ENCODE peak calls at places on chromosomes 13 and 19, in eight cellular contexts. One of them, this sample, is unnamed.

GRCh38 chr19:4518345-4519171 is at the start of gene PLIN4:
- DNase-seq in upper lobe of right lung: no peak
- DNase-seq in prostate gland: peak
- DNase-seq in MCF 10A: peak
- DNase-seq in thoracic aorta: no peak
- DNase-seq in A549: no peak
- DNase-seq in colonic mucosa: no peak
- DNase-seq in progenitor cell of endocrine pancreas: no peak
- DNase-seq in this sample: no peak

GRCh38 chr13:37716395-37716794 is 117.8 kb upstream of the POSTN start:
- DNase-seq in prostate gland: no peak
- DNase-seq in A549: no peak
- DNase-seq in thoracic aorta: no peak
- DNase-seq in colonic mucosa: no peak
- DNase-seq in progenitor cell of endocrine pancreas: no peak
- DNase-seq in upper lobe of right lung: no peak
- DNase-seq in MCF 10A: no peak
- DNase-seq in this sample: no peak

GRCh38 chr13:73870036-73870741 is 264.0 kb downstream of the KLF12 start:
- DNase-seq in thoracic aorta: no peak
- DNase-seq in prostate gland: no peak
- DNase-seq in colonic mucosa: peak
- DNase-seq in MCF 10A: peak
- DNase-seq in progenitor cell of endocrine pancreas: no peak
- DNase-seq in A549: no peak
- DNase-seq in upper lobe of right lung: no peak
- DNase-seq in this sample: no peak

GRCh38 chr13:38566526-38566925 is 120.4 kb upstream of the FREM2 start:
- DNase-seq in colonic mucosa: no peak
- DNase-seq in thoracic aorta: no peak
- DNase-seq in upper lobe of right lung: no peak
- DNase-seq in A549: no peak
- DNase-seq in prostate gland: no peak
- DNase-seq in progenitor cell of endocrine pancreas: no peak
- DNase-seq in MCF 10A: no peak
- DNase-seq in this sample: no peak

GRCh38 chr19:53772943-53773342 is 51.2 kb downstream of the NLRP12 start:
- DNase-seq in colonic mucosa: peak
- DNase-seq in MCF 10A: peak
- DNase-seq in upper lobe of right lung: no peak
- DNase-seq in prostate gland: peak
- DNase-seq in thoracic aorta: peak
- DNase-seq in A549: peak
- DNase-seq in progenitor cell of endocrine pancreas: peak
- DNase-seq in this sample: no peak

GRCh38 chr13:113489549-113490495 is 689 bp downstream of the DCUN1D2 start:
- DNase-seq in colonic mucosa: peak
- DNase-seq in prostate gland: no peak
- DNase-seq in A549: peak
- DNase-seq in progenitor cell of endocrine pancreas: no peak
- DNase-seq in thoracic aorta: no peak
- DNase-seq in MCF 10A: peak
- DNase-seq in upper lobe of right lung: no peak
- DNase-seq in this sample: peak

GRCh38 chr19:13153627-13154240 is 3.5 kb downstream of the IER2 start:
- DNase-seq in upper lobe of right lung: no peak
- DNase-seq in A549: no peak
- DNase-seq in prostate gland: no peak
- DNase-seq in progenitor cell of endocrine pancreas: peak
- DNase-seq in MCF 10A: peak
- DNase-seq in thoracic aorta: no peak
- DNase-seq in colonic mucosa: peak
- DNase-seq in this sample: no peak

GRCh38 chr13:44303681-44304432 is 69.8 kb upstream of the SERP2 start:
- DNase-seq in upper lobe of right lung: no peak
- DNase-seq in thoracic aorta: no peak
- DNase-seq in MCF 10A: no peak
- DNase-seq in prostate gland: no peak
- DNase-seq in A549: no peak
- DNase-seq in progenitor cell of endocrine pancreas: no peak
- DNase-seq in colonic mucosa: no peak
- DNase-seq in this sample: no peak

GRCh38 chr19:18194554-18195238 is 1.7 kb downstream of the MPV17L2 start:
- DNase-seq in colonic mucosa: peak
- DNase-seq in prostate gland: no peak
- DNase-seq in progenitor cell of endocrine pancreas: no peak
- DNase-seq in A549: no peak
- DNase-seq in thoracic aorta: no peak
- DNase-seq in MCF 10A: peak
- DNase-seq in upper lobe of right lung: peak
- DNase-seq in this sample: no peak

GRCh38 chr13:42066542-42066941 is 18.1 kb downstream of the DGKH start:
- DNase-seq in colonic mucosa: no peak
- DNase-seq in progenitor cell of endocrine pancreas: no peak
- DNase-seq in thoracic aorta: no peak
- DNase-seq in MCF 10A: no peak
- DNase-seq in upper lobe of right lung: no peak
- DNase-seq in A549: no peak
- DNase-seq in prostate gland: no peak
- DNase-seq in this sample: no peak

GRCh38 chr13:30907167-30907761 is 1.2 kb downstream of the MEDAG start:
- DNase-seq in thoracic aorta: no peak
- DNase-seq in progenitor cell of endocrine pancreas: no peak
- DNase-seq in prostate gland: no peak
- DNase-seq in colonic mucosa: no peak
- DNase-seq in upper lobe of right lung: no peak
- DNase-seq in A549: no peak
- DNase-seq in MCF 10A: no peak
- DNase-seq in this sample: no peak

GRCh38 chr19:55686311-55687050 is 11.5 kb downstream of the EPN1 start:
- DNase-seq in A549: no peak
- DNase-seq in progenitor cell of endocrine pancreas: no peak
- DNase-seq in prostate gland: no peak
- DNase-seq in thoracic aorta: no peak
- DNase-seq in colonic mucosa: no peak
- DNase-seq in MCF 10A: no peak
- DNase-seq in upper lobe of right lung: no peak
- DNase-seq in this sample: no peak

GRCh38 chr19:1521636-1522035 is 2.2 kb upstream of the PLK5 start:
- DNase-seq in colonic mucosa: no peak
- DNase-seq in thoracic aorta: no peak
- DNase-seq in upper lobe of right lung: no peak
- DNase-seq in progenitor cell of endocrine pancreas: no peak
- DNase-seq in prostate gland: no peak
- DNase-seq in MCF 10A: no peak
- DNase-seq in A549: no peak
- DNase-seq in this sample: no peak

DNA sequence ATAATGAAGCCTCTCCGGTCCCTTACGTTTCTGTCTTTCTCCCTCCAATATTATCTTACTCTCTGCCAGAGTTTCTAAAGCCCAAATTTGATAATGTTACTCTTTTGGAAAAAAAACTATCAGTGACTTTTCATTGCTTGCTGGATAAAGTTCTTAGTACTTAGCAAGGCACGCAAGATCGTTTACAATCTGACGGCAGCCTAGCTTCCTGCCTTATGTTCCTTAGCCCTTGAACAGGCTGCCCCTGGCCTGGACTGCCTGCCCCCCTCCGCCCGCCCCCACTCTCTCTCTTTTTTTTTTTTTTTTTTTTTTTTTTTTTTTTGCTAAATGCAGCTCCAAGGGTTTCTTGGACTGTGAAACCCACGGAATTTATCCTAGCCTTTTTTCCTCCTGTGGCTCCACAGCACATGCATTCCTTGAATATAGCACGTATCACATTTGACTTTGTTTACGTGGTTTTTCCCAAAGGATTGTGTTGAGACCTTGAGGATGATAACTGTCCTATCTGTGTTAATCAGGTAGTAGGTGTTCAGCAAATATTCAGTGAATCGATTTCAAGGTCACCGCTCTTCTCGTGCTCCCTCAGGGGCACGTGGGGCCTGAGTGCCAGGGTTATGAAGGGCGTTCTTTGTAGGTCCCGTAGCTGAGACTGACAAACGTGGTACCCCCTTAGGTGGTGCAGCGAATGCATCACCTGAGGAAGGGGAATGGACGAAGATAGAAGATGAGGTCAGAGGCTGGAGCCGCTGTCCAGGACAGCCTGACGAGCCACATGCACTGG is 130.9 kb upstream of the RNF113B start:
- DNase-seq in progenitor cell of endocrine pancreas: no peak
- DNase-seq in colonic mucosa: no peak
- DNase-seq in prostate gland: no peak
- DNase-seq in A549: no peak
- DNase-seq in MCF 10A: no peak
- DNase-seq in upper lobe of right lung: no peak
- DNase-seq in thoracic aorta: no peak
- DNase-seq in this sample: no peak
- TF ChIP-seq CTCF in progenitor cell of endocrine pancreas: no peak
- TF ChIP-seq CTCF in colonic mucosa: no peak
- TF ChIP-seq CTCF in prostate gland: no peak
- TF ChIP-seq CTCF in A549: no peak
- TF ChIP-seq CTCF in MCF 10A: no peak
- TF ChIP-seq CTCF in upper lobe of right lung: no peak
- TF ChIP-seq CTCF in thoracic aorta: no peak
- TF ChIP-seq CTCF in this sample: no peak

DNA sequence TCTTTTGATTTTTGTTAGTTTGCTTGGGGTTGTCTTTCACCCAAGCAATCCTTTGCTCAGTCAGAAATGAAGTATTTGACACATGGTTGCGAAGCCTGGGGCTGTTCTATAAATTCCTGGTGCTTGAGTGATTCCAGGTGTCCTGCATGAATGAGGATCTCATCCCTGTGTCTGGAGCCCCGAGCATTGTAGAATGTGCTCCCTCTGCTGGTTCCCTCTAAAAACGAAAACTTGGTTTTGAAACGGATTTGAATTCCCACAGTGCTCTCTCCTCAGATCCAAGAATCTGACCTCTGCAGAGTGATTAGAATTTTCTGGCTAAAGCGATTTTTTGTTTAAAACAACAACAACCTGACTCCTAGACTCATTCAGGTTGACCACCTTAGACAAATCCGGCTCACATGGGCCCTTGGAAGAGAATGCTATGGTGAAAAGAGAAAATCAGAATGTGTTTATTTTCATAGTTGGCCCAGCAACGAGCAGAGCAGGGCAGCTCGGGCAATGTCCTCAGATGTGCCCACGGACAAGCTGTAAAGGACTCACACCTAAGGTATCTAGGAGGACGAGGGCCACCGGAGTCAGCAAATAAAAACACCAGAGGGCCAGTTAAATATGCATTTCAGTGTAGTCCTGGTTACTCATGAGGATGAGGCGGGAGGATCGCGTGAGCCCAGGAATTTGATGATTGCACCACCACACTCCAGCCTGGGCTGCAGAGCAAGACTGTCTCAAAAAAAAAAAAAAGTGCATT is 8.7 kb upstream of the ATP12A start:
- DNase-seq in colonic mucosa: peak
- DNase-seq in MCF 10A: peak
- DNase-seq in thoracic aorta: no peak
- DNase-seq in A549: peak
- DNase-seq in progenitor cell of endocrine pancreas: no peak
- DNase-seq in prostate gland: peak
- DNase-seq in upper lobe of right lung: no peak
- DNase-seq in this sample: no peak
- TF ChIP-seq CTCF in colonic mucosa: peak
- TF ChIP-seq CTCF in MCF 10A: peak
- TF ChIP-seq CTCF in thoracic aorta: peak
- TF ChIP-seq CTCF in A549: peak
- TF ChIP-seq CTCF in progenitor cell of endocrine pancreas: peak
- TF ChIP-seq CTCF in prostate gland: peak
- TF ChIP-seq CTCF in upper lobe of right lung: peak
- TF ChIP-seq CTCF in this sample: peak

DNA sequence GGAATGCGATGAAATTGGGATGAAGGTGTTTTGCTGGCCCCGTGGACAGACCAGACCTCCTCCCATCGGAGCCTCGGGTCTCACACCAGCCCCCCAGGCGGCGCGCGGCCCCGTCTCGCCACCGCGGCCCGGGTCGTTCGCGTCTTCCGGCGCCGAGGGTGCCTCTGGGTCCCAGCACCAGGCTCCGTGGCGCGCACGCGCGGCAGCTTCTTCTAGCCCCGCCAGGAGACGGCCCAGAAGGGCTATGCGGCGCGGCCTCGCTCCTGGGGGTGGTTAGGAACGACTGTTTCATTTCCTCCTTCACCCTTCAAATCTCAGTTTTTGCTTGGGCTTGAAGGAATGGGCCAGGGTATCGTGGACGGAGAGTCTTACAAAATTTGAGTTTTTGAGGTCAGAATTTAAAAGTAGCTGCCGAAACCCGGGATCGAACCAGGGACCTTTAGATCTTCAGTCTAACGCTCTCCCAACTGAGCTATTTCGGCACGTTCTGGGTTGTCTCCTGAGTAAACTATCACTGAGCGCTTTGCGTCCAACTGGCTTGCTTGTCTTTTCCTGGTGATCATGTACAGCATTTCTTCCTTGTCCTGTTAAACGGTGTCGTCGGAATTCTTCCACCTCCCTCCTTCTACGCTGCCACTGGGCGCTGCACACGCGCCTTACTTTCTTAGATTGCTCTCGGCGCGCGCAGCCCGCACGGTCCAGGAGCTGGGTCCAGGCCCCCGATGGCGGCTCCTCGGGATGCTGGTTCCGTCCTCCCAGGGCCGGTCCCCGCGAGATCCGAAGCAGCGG is 46.5 kb downstream of the TGDS start:
- DNase-seq in upper lobe of right lung: peak
- DNase-seq in prostate gland: peak
- DNase-seq in progenitor cell of endocrine pancreas: peak
- DNase-seq in MCF 10A: peak
- DNase-seq in thoracic aorta: peak
- DNase-seq in A549: peak
- DNase-seq in colonic mucosa: peak
- DNase-seq in this sample: peak
- TF ChIP-seq CTCF in upper lobe of right lung: peak
- TF ChIP-seq CTCF in prostate gland: no peak
- TF ChIP-seq CTCF in progenitor cell of endocrine pancreas: no peak
- TF ChIP-seq CTCF in MCF 10A: no peak
- TF ChIP-seq CTCF in thoracic aorta: no peak
- TF ChIP-seq CTCF in A549: no peak
- TF ChIP-seq CTCF in colonic mucosa: no peak
- TF ChIP-seq CTCF in this sample: no peak

GRCh38 chr13:25046274-25046984 is 49.5 kb upstream of the PABPC3 start:
- DNase-seq in A549: no peak
- DNase-seq in colonic mucosa: no peak
- DNase-seq in upper lobe of right lung: no peak
- DNase-seq in prostate gland: no peak
- DNase-seq in progenitor cell of endocrine pancreas: no peak
- DNase-seq in MCF 10A: no peak
- DNase-seq in thoracic aorta: no peak
- DNase-seq in this sample: no peak
- TF ChIP-seq CTCF in A549: no peak
- TF ChIP-seq CTCF in colonic mucosa: no peak
- TF ChIP-seq CTCF in upper lobe of right lung: no peak
- TF ChIP-seq CTCF in prostate gland: no peak
- TF ChIP-seq CTCF in progenitor cell of endocrine pancreas: peak
- TF ChIP-seq CTCF in MCF 10A: no peak
- TF ChIP-seq CTCF in thoracic aorta: no peak
- TF ChIP-seq CTCF in this sample: no peak

This sample was measured in osteocyte.